ENCODE peak calls at places on chromosome 4, in six cellular contexts. R, B, T, E, W and X are unnamed samples.

GRCh38 chr4:69224891-69225290 is 10.3 kb upstream of the UGT2B11 start:
- DNase-seq in T (no peak), W (no peak), B (no peak), R (no peak), E (no peak), X (no peak)

GRCh38 chr4:108130955-108131354 is 37.8 kb downstream of the LEF1 start:
- DNase-seq in E (no peak), R (no peak), B (no peak), T (no peak), W (peak; percentile 1), X (no peak)

GRCh38 chr4:123449780-123450179 is 53.2 kb downstream of the SPRY1 start:
- DNase-seq in T (peak; percentile 45), R (no peak), W (peak; percentile 39), B (no peak), E (peak; percentile 61), X (no peak)

GRCh38 chr4:16196482-16197393 is 29.5 kb downstream of the TAPT1 start:
- DNase-seq in B (peak; percentile 27), W (peak; percentile 76), R (no peak), E (peak; percentile 50), T (peak; percentile 54), X (no peak)

GRCh38 chr4:58111818-58112217 is 1001.6 kb upstream of the IGFBP7 start:
- DNase-seq in R (no peak), W (no peak), T (no peak), B (no peak), E (no peak), X (no peak)

GRCh38 chr4:135515295-135515694 is 1313.7 kb upstream of the PABPC4L start:
- DNase-seq in T (no peak), R (no peak), E (no peak), B (no peak), W (peak; percentile 2), X (no peak)

GRCh38 chr4:140137654-140138053 is 16.3 kb downstream of the MAML3 start:
- DNase-seq in E (no peak), R (no peak), B (no peak), T (no peak), W (peak; percentile 44), X (no peak)

GRCh38 chr4:41155194-41155830 is 59.0 kb downstream of the APBB2 start:
- DNase-seq in B (peak; percentile 15), E (peak; percentile 71), W (peak; percentile 72), T (peak; percentile 47), R (no peak), X (no peak)

GRCh38 chr4:94458682-94459081 is 6.9 kb downstream of the PDLIM5 start:
- DNase-seq in B (no peak), T (no peak), E (no peak), W (no peak), R (no peak), X (no peak)

GRCh38 chr4:55666535-55666934 is 30.4 kb upstream of the NMU start:
- DNase-seq in T (no peak), W (no peak), R (no peak), B (no peak), E (no peak), X (no peak)

GRCh38 chr4:156098846-156099245 is 145.2 kb upstream of the CTSO start:
- DNase-seq in T (no peak), R (no peak), W (no peak), E (no peak), B (no peak), X (no peak)